ENCODE peak calls at places on chromosomes 16 and 17, in six cellular contexts. F is right atrium auricular region; Y is lung; S is adrenal gland; X is CD4-positive, alpha-beta memory T cell; K is heart right ventricle. B is an unnamed sample. For H3K27me3, the result is how much of the 10 kb centered on the place peaks cover.

GRCh38 chr16:68086336-68086821 is 1.2 kb downstream of the NFATC3 start:
- DNase-seq in K (no peak), Y (no peak), F (no peak), X (no peak), S (no peak), B (no peak)

GRCh38 chr16:29784901-29785500 is 5.5 kb upstream of the KIF22 start:
- DNase-seq in S (peak), Y (peak), K (peak), X (peak), F (peak), B (peak)

GRCh38 chr16:48860341-48860740 is 250.4 kb upstream of the N4BP1 start:
- DNase-seq in X (no peak), S (no peak), F (no peak), Y (no peak), K (no peak), B (no peak)

GRCh38 chr17:17511971-17512858 is 16.0 kb upstream of the RASD1 start:
- DNase-seq in X (no peak), F (no peak), S (no peak), K (no peak), Y (no peak), B (peak)

GRCh38 chr17:57881783-57882291 is 32.0 kb upstream of the MRPS23 start:
- DNase-seq in X (no peak), Y (no peak), S (no peak), K (no peak), F (no peak), B (no peak)

GRCh38 chr16:83882118-83882879 is 16.6 kb upstream of the MLYCD start:
- DNase-seq in K (no peak), F (peak), Y (no peak), X (no peak), S (no peak), B (no peak)

GRCh38 chr17:47802341-47803022 is 19.1 kb downstream of the OSBPL7 start:
- DNase-seq in X (peak), K (no peak), F (no peak), Y (no peak), S (peak), B (peak)

GRCh38 chr16:56793504-56793903 is 63.6 kb downstream of the NUP93 start:
- DNase-seq in S (no peak), F (no peak), K (no peak), X (peak), Y (no peak), B (no peak)

GRCh38 chr16:3147046-3147756 is 12.4 kb downstream of the ZNF213 start:
- DNase-seq in X (no peak), F (no peak), S (no peak), K (no peak), Y (no peak), B (no peak)

GRCh38 chr16:935684-936083 is 35.1 kb downstream of the LMF1 start:
- DNase-seq in K (no peak), Y (no peak), X (no peak), F (no peak), S (no peak), B (no peak)

GRCh38 chr17:49687878-49688491 is 10.1 kb upstream of the SPOP start:
- DNase-seq in Y (no peak), X (peak), S (no peak), F (no peak), K (peak), B (no peak)

GRCh38 chr17:81404557-81405165 is 9.4 kb downstream of the BAHCC1 start:
- DNase-seq in Y (no peak), K (no peak), X (no peak), F (no peak), S (no peak), B (no peak)
- H3K27me3 ChIP-seq in Y (under half), K (under half), X (under half), F (under half), S (under half), B (under half)

GRCh38 chr16:54923988-54924387 is 6.7 kb upstream of the IRX5 start:
- DNase-seq in S (no peak), K (no peak), Y (no peak), X (no peak), F (no peak), B (no peak)

GRCh38 chr16:54927125-54928015 is 3.3 kb upstream of the IRX5 start:
- DNase-seq in K (no peak), X (no peak), S (no peak), F (no peak), Y (no peak), B (no peak)

GRCh38 chr16:54928016-54928356 is 2.7 kb upstream of the IRX5 start:
- DNase-seq in K (no peak), X (peak), F (no peak), S (no peak), Y (no peak), B (no peak)

GRCh38 chr16:54928421-54929089 is 2.1 kb upstream of the IRX5 start:
- DNase-seq in K (peak), S (peak), X (peak), F (no peak), Y (peak), B (peak)

DNA sequence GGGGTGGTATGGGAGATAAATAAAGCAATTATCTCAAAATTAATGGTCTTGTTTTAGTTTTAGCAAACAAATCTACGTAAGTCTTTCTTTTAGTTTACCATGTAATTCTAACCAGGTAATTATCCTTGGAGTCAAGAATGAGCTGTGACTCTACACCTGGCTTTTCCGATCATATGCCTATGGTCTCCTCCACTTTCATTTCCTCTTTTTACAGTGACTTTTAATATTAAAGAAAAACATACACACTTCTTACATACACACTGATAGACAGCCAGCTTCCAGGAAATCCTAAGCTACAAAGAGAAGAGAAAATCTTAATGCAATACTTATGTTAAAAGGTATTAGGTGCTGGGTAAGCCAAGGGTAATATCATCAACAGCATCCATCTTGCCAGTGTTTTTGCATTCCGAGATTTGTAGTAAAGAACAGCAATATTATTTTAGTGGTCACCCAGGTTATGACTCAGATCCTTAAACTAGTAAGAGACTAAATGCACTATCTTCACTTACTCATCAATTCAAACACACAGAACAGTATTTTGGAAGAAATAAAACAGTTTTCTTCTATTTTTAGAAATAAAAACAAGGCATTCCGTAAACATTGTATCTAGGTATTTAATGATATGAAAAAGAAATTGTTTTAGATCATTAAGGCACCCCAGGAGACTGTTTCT is 4.4 kb upstream of the IRX5 start:
- DNase-seq in Y (no peak), S (no peak), K (no peak), X (no peak), F (no peak), B (no peak)
- H3K4me3 ChIP-seq in Y (no peak), S (no peak), K (peak), X (no peak), F (no peak), B (no peak)

GRCh38 chr16:27109666-27110523 is 43.2 kb downstream of the C16orf82 start:
- DNase-seq in F (peak), X (peak), K (peak), Y (peak), S (peak), B (peak)
- H3K27me3 ChIP-seq in F (under half), X (under half), K (under half), Y (under half), S (under half), B (under half)

DNA sequence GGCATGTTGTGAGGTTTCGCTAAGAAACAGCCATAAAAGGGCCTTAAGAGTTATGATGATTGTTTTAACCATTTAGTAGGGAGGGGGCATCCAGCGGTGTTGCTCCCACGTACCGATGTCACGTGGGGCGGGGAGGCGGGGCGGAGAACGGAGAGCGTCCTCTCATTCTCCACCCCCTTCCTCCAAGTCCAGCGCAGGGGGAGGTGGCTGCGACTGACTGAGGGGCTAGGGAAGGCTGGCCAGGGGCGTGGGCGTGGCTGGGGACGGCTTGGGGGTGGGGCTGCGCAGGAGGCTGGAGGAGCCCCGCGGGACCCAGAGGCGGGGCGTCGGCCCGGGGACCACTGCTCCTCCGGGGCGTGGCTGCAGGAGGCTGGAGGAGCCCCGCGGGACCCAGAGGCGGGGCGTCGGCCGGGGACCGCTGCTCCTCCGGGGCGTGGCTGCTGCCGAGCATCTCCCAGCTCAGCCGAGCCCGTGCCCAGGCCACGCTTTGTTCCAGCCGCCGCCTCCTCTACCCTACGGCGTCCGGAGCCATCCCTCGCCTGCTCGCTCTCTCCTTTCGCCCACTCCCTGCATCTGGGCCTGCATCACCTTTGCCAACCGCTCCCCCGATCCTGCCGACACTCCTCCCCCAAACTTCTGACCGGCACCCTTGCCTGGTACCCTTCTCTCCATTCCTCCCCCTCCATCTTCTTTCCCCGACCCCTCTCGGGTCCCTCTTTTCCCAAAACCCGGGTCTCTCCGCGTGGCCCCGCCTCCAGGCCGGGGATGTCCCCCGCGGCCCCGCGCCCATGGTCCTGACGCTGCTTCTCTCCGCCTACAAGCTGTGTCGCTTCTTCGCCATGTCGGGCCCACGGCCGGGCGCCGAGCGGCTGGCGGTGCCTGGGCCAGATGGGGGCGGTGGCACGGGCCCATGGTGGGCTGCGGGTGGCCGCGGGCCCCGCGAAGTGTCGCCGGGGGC is at the start of gene SARM1:
- DNase-seq in S (peak), Y (peak), F (peak), K (peak), X (peak), B (peak)
- H3K4me3 ChIP-seq in S (no peak), Y (peak), F (peak), K (peak), X (no peak), B (peak)

DNA sequence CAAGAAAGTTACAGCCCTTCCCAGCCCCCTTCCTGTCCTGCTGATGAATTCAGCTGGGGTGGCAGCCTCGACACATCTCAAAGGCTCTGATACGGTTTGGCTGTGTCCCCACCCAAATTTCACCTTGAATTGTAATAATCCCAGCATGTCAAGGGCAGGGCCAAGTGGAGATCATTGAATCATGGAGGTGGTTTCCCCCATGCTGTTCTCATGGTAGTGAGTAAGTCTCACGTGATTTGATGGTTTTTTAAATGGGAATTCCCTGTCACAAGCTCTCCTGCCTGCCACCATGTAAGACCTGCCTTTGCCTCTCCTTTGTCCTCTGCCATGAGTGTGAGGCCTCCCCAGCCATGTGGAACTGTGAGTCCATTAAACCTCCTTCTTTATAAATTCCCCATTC is 163.2 kb upstream of the FOXF1 start:
- DNase-seq in F (no peak), S (no peak), X (no peak), K (no peak), Y (no peak), B (no peak)
- H3K27me3 ChIP-seq in F (under half), S (under half), X (under half), K (half or more), Y (under half), B (under half)

GRCh38 chr16:54060599-54061355 is 225.8 kb downstream of the IRX3 start:
- DNase-seq in X (no peak), Y (no peak), S (no peak), K (no peak), F (no peak), B (no peak)

GRCh38 chr16:54066451-54067056 is 220.0 kb downstream of the IRX3 start:
- DNase-seq in F (no peak), K (no peak), X (no peak), Y (no peak), S (no peak), B (no peak)

GRCh38 chr16:54061454-54061853 is 225.1 kb downstream of the IRX3 start:
- DNase-seq in K (no peak), F (no peak), Y (no peak), X (no peak), S (no peak), B (no peak)

GRCh38 chr16:54062361-54063346 is 223.9 kb downstream of the IRX3 start:
- DNase-seq in F (no peak), S (no peak), K (peak), X (no peak), Y (no peak), B (no peak)

GRCh38 chr16:54063374-54063773 is 223.2 kb downstream of the IRX3 start:
- DNase-seq in Y (no peak), F (no peak), S (no peak), X (no peak), K (no peak), B (no peak)
- H3K4me3 ChIP-seq in Y (no peak), F (no peak), S (no peak), X (no peak), K (no peak), B (no peak)

GRCh38 chr17:74851612-74852236 is 8.0 kb downstream of the GRIN2C start:
- DNase-seq in K (no peak), X (no peak), S (no peak), Y (no peak), F (no peak), B (no peak)

GRCh38 chr17:74852237-74853047 is 7.2 kb downstream of the GRIN2C start:
- DNase-seq in S (no peak), F (no peak), X (peak), Y (no peak), K (no peak), B (no peak)

GRCh38 chr17:74848656-74849399 is 10.9 kb downstream of the GRIN2C start:
- DNase-seq in S (no peak), F (no peak), K (no peak), Y (no peak), X (no peak), B (no peak)

GRCh38 chr17:74850914-74851313 is 8.8 kb downstream of the GRIN2C start:
- DNase-seq in Y (no peak), F (no peak), X (no peak), S (no peak), K (no peak), B (no peak)

DNA sequence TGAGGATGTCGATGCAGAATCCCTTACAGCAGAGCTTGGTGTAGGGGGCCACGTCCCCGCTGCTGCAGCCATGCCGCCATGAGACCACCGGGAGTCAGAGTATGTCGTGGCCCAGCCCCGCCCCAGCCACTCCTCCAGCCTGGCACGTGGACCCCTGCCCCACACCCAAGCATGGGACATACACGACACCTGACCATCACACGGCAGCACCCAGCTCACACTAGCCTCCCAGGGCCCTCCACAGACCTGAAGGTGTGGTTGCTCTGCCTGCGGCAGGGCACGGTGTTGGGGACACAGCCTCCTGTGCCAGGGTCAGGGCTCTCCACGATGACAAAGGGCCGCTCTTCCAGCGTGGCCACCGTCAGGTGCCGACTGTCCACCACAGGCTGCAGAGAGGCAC is 9.4 kb downstream of the GRIN2C start:
- DNase-seq in Y (no peak), S (no peak), K (no peak), X (no peak), F (no peak), B (no peak)
- H3K27me3 ChIP-seq in Y (under half), S (under half), K (half or more), X (under half), F (under half), B (half or more)

DNA sequence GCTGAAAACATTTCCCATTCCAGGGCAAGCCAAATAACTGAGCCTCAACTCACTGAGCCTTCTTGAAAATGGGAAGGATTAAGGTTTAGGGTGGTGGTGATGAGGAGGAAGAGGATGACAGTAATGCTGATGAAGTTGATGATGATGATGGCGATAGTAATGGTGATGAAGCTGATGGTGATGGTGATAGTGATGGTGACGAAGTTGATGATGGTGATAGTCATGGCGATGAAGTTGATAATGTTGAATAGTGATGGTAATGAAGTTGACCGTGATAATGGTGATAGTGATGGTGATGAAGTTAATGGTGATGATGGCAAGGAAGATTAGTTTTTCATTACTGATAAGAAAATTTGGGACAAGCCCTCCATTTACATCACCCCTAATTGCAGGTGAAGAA is 285.8 kb upstream of the DYNLRB2 start:
- DNase-seq in Y (no peak), F (no peak), K (no peak), S (no peak), X (no peak), B (no peak)
- H3K4me3 ChIP-seq in Y (no peak), F (no peak), K (no peak), S (no peak), X (no peak), B (no peak)